ENCODE peak calls at places on chromosomes 13 and 19, in six cellular contexts. One of them, this sample, is unnamed.

GRCh38 chr19:52464798-52465470 is 11.6 kb downstream of the ZNF578 start:
- DNase-seq in breast epithelium: no peak
- DNase-seq in Peyer's patch: no peak
- DNase-seq in HCT116: peak
- DNase-seq in stomach: no peak
- DNase-seq in right lobe of liver: no peak
- DNase-seq in this sample: no peak

GRCh38 chr13:93248627-93249047 is 22.0 kb downstream of the GPC6 start:
- DNase-seq in breast epithelium: no peak
- DNase-seq in Peyer's patch: no peak
- DNase-seq in HCT116: no peak
- DNase-seq in stomach: peak
- DNase-seq in right lobe of liver: peak
- DNase-seq in this sample: no peak

GRCh38 chr13:49995535-49996165 is 1.2 kb upstream of the TRIM13 start:
- DNase-seq in breast epithelium: no peak
- DNase-seq in Peyer's patch: no peak
- DNase-seq in HCT116: no peak
- DNase-seq in stomach: no peak
- DNase-seq in right lobe of liver: no peak
- DNase-seq in this sample: no peak

GRCh38 chr13:44048326-44048725 is 168.6 kb downstream of the LACC1 start:
- DNase-seq in breast epithelium: no peak
- DNase-seq in Peyer's patch: no peak
- DNase-seq in HCT116: no peak
- DNase-seq in stomach: no peak
- DNase-seq in right lobe of liver: no peak
- DNase-seq in this sample: no peak

GRCh38 chr13:92573467-92574057 is 653.0 kb upstream of the GPC6 start:
- DNase-seq in breast epithelium: no peak
- DNase-seq in Peyer's patch: no peak
- DNase-seq in HCT116: no peak
- DNase-seq in stomach: no peak
- DNase-seq in right lobe of liver: no peak
- DNase-seq in this sample: peak

GRCh38 chr19:37845932-37846331 is 60.5 kb downstream of the WDR87 start:
- DNase-seq in breast epithelium: no peak
- DNase-seq in Peyer's patch: no peak
- DNase-seq in HCT116: no peak
- DNase-seq in stomach: no peak
- DNase-seq in right lobe of liver: no peak
- DNase-seq in this sample: no peak

GRCh38 chr19:56105090-56105701 is 15.9 kb downstream of the ZNF787 start:
- DNase-seq in breast epithelium: peak
- DNase-seq in Peyer's patch: peak
- DNase-seq in HCT116: peak
- DNase-seq in stomach: peak
- DNase-seq in right lobe of liver: peak
- DNase-seq in this sample: peak

GRCh38 chr13:50531917-50532899 is 311.3 kb downstream of the DLEU7 start:
- DNase-seq in breast epithelium: no peak
- DNase-seq in Peyer's patch: no peak
- DNase-seq in HCT116: peak
- DNase-seq in stomach: no peak
- DNase-seq in right lobe of liver: no peak
- DNase-seq in this sample: peak

GRCh38 chr19:2289714-2290435 is 7.9 kb upstream of the PEAK3 start:
- DNase-seq in breast epithelium: no peak
- DNase-seq in Peyer's patch: peak
- DNase-seq in HCT116: no peak
- DNase-seq in stomach: peak
- DNase-seq in right lobe of liver: peak
- DNase-seq in this sample: no peak

GRCh38 chr19:47081095-47081494 is 32.5 kb downstream of the ZC3H4 start:
- DNase-seq in breast epithelium: no peak
- DNase-seq in Peyer's patch: no peak
- DNase-seq in HCT116: no peak
- DNase-seq in stomach: no peak
- DNase-seq in right lobe of liver: no peak
- DNase-seq in this sample: no peak

GRCh38 chr19:1268392-1269064 is 604 bp upstream of the CIRBP start:
- DNase-seq in breast epithelium: no peak
- DNase-seq in Peyer's patch: no peak
- DNase-seq in HCT116: no peak
- DNase-seq in stomach: no peak
- DNase-seq in right lobe of liver: peak
- DNase-seq in this sample: no peak

GRCh38 chr19:18599485-18599884 is 7.1 kb downstream of the CRLF1 start:
- DNase-seq in breast epithelium: no peak
- DNase-seq in Peyer's patch: no peak
- DNase-seq in HCT116: no peak
- DNase-seq in stomach: no peak
- DNase-seq in right lobe of liver: no peak
- DNase-seq in this sample: no peak

GRCh38 chr19:18604820-18605159 is 1.8 kb downstream of the CRLF1 start:
- DNase-seq in breast epithelium: no peak
- DNase-seq in Peyer's patch: no peak
- DNase-seq in HCT116: no peak
- DNase-seq in stomach: no peak
- DNase-seq in right lobe of liver: no peak
- DNase-seq in this sample: no peak

GRCh38 chr19:18603255-18603957 is 3.2 kb downstream of the CRLF1 start:
- DNase-seq in breast epithelium: no peak
- DNase-seq in Peyer's patch: no peak
- DNase-seq in HCT116: no peak
- DNase-seq in stomach: no peak
- DNase-seq in right lobe of liver: no peak
- DNase-seq in this sample: peak

GRCh38 chr19:18603958-18604819 is 2.4 kb downstream of the CRLF1 start:
- DNase-seq in breast epithelium: no peak
- DNase-seq in Peyer's patch: no peak
- DNase-seq in HCT116: no peak
- DNase-seq in stomach: no peak
- DNase-seq in right lobe of liver: no peak
- DNase-seq in this sample: no peak

DNA sequence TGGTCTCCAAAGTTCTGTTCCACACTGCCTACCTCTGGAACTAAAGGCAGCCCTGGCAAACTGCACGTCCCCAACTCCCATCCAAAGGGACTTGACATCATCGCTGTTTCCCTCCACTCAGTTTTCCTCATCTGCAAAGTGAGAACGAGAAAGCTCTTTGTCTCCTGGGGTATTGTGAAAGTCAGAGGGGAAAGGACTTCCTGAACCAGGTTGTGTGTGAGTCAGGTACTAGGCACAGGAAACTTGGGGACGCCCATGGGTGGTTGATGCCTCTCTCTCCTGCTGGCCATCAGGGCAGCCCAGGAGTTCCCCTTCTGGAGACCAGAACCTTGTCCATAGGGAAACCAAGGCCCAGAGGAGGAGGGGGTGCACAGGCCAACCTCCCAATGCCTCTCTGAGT is 4.7 kb downstream of the CRLF1 start:
- DNase-seq in breast epithelium: no peak
- DNase-seq in Peyer's patch: no peak
- DNase-seq in HCT116: no peak
- DNase-seq in stomach: no peak
- DNase-seq in right lobe of liver: no peak
- DNase-seq in this sample: no peak
- TF ChIP-seq POLR2A in breast epithelium: no peak
- TF ChIP-seq POLR2A in Peyer's patch: no peak
- TF ChIP-seq POLR2A in HCT116: no peak
- TF ChIP-seq POLR2A in stomach: no peak
- TF ChIP-seq POLR2A in right lobe of liver: no peak
- TF ChIP-seq POLR2A in this sample: no peak

GRCh38 chr19:20776083-20777076 is at the start of gene ZNF66:
- DNase-seq in breast epithelium: peak
- DNase-seq in Peyer's patch: peak
- DNase-seq in HCT116: no peak
- DNase-seq in stomach: peak
- DNase-seq in right lobe of liver: peak
- DNase-seq in this sample: peak
- TF ChIP-seq POLR2A in breast epithelium: no peak
- TF ChIP-seq POLR2A in Peyer's patch: peak
- TF ChIP-seq POLR2A in HCT116: no peak
- TF ChIP-seq POLR2A in stomach: peak
- TF ChIP-seq POLR2A in right lobe of liver: peak
- TF ChIP-seq POLR2A in this sample: peak

DNA sequence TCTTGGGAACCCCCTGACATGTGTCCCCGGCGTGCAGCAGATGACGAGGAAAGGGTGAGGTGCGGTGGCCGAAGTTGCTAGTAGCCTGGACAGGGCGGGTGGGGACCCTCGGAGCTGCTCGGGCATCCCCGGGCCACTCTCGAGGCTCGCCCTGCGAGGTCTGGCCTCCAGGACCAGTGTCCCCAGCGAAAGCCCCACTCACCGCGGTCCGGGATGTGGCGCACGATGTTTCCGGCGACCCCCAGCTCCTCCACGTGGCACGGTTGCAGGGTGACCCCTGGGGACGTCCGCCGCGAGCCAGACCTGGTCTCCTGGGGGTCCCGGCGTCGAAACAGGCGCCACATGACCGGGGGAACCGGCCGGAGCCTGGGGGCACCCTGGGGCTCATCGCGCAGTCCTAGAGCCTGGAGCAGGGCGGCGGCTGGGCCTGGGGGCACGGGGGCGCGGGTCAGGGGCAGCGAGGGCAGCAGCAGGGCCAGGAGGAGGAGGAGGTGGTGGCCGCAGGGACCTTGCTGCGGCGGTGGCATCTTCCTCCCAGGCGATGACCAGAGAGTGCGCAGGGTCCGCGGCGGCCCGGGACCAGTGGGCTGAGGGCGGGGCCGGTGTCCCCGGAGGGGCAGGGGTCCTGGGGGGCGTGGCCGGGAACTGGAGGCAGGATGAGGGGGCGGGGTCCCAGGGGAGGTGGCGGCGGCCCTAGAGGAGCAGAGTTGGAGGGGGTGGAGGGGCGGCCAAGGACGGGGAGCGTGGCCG is 26.0 kb downstream of the CERS1 start:
- DNase-seq in breast epithelium: no peak
- DNase-seq in Peyer's patch: peak
- DNase-seq in HCT116: no peak
- DNase-seq in stomach: no peak
- DNase-seq in right lobe of liver: no peak
- DNase-seq in this sample: no peak
- TF ChIP-seq POLR2A in breast epithelium: no peak
- TF ChIP-seq POLR2A in Peyer's patch: no peak
- TF ChIP-seq POLR2A in HCT116: no peak
- TF ChIP-seq POLR2A in stomach: no peak
- TF ChIP-seq POLR2A in right lobe of liver: no peak
- TF ChIP-seq POLR2A in this sample: no peak

GRCh38 chr19:40776364-40776763 is 1.0 kb downstream of the MIA start:
- DNase-seq in breast epithelium: no peak
- DNase-seq in Peyer's patch: no peak
- DNase-seq in HCT116: no peak
- DNase-seq in stomach: no peak
- DNase-seq in right lobe of liver: no peak
- DNase-seq in this sample: no peak

GRCh38 chr19:40776966-40777794 is 867 bp upstream of the RAB4B start:
- DNase-seq in breast epithelium: peak
- DNase-seq in Peyer's patch: peak
- DNase-seq in HCT116: peak
- DNase-seq in stomach: peak
- DNase-seq in right lobe of liver: peak
- DNase-seq in this sample: peak

GRCh38 chr19:40777795-40778044 is 327 bp upstream of the RAB4B start:
- DNase-seq in breast epithelium: no peak
- DNase-seq in Peyer's patch: no peak
- DNase-seq in HCT116: no peak
- DNase-seq in stomach: no peak
- DNase-seq in right lobe of liver: no peak
- DNase-seq in this sample: no peak

GRCh38 chr19:40778865-40779284 is 828 bp downstream of the RAB4B start:
- DNase-seq in breast epithelium: no peak
- DNase-seq in Peyer's patch: no peak
- DNase-seq in HCT116: no peak
- DNase-seq in stomach: no peak
- DNase-seq in right lobe of liver: no peak
- DNase-seq in this sample: peak

DNA sequence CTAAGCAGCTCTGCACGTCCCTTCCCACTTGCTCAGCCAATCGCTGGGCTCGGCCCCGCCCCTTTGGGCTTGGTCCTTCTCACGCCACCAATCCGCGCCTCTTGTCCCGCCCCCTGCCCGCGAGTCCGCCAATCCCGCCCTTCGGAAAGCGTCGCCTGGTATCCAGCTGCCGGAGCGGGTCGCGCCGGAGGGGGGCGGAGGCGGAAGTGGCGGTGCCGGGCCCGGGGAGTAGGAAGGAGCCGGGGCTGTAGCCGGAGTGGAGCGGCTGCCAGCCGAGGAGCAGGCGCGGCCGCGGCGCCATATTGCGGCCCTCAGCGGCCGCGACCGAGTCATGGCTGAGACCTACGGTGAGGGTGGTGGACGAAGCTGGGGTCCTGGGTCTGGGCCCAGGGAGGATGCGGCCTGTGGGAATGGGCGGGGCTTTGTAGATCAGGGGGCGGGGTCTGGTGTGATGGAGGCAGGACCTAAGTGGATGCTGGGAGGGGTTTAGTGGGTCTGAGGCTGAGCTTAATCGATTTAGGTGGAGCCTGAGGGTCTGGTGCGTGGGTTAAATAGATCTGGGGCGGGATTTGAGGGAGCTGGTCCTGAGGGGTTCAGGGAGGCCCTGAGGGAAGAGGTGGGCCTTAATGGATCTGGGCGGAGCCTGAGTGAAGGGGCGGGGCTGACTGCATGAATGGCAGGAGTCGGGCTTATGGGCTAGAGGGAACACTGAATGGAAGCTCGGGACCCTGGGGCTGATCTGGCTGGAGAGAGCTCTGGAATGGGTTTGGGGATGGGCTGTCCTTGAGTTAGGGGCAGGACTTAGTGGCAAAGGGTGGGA is at the start of gene RAB4B:
- DNase-seq in breast epithelium: peak
- DNase-seq in Peyer's patch: peak
- DNase-seq in HCT116: peak
- DNase-seq in stomach: peak
- DNase-seq in right lobe of liver: peak
- DNase-seq in this sample: peak
- TF ChIP-seq POLR2A in breast epithelium: peak
- TF ChIP-seq POLR2A in Peyer's patch: peak
- TF ChIP-seq POLR2A in HCT116: no peak
- TF ChIP-seq POLR2A in stomach: no peak
- TF ChIP-seq POLR2A in right lobe of liver: peak
- TF ChIP-seq POLR2A in this sample: peak

GRCh38 chr19:45772130-45772880 is 3.3 kb upstream of the SIX5 start:
- DNase-seq in breast epithelium: no peak
- DNase-seq in Peyer's patch: peak
- DNase-seq in HCT116: no peak
- DNase-seq in stomach: peak
- DNase-seq in right lobe of liver: no peak
- DNase-seq in this sample: no peak
- TF ChIP-seq POLR2A in breast epithelium: no peak
- TF ChIP-seq POLR2A in Peyer's patch: peak
- TF ChIP-seq POLR2A in HCT116: no peak
- TF ChIP-seq POLR2A in stomach: no peak
- TF ChIP-seq POLR2A in right lobe of liver: no peak
- TF ChIP-seq POLR2A in this sample: no peak

GRCh38 chr19:48739835-48740704 is at the start of gene RASIP1:
- DNase-seq in breast epithelium: no peak
- DNase-seq in Peyer's patch: no peak
- DNase-seq in HCT116: no peak
- DNase-seq in stomach: no peak
- DNase-seq in right lobe of liver: peak
- DNase-seq in this sample: no peak
- TF ChIP-seq POLR2A in breast epithelium: no peak
- TF ChIP-seq POLR2A in Peyer's patch: no peak
- TF ChIP-seq POLR2A in HCT116: no peak
- TF ChIP-seq POLR2A in stomach: no peak
- TF ChIP-seq POLR2A in right lobe of liver: peak
- TF ChIP-seq POLR2A in this sample: no peak

This sample was measured in erythroblast.